ENCODE peak calls at places on chromosomes 7 and 10, in ten cellular contexts. P is psoas muscle, V is mucosa of descending colon, M is heart right ventricle, X is uterus, O is left ventricle myocardium inferior, Y is keratinocyte, E is adrenal gland, J is upper lobe of right lung, K is endodermal cell. S is an unnamed sample.

GRCh38 chr10:69802424-69803161 is 887 bp downstream of the COL13A1 start:
- DNase-seq in J (no peak), V (peak; percentile 35), X (no peak), O (peak; percentile 55), K (peak; percentile 81), P (peak; percentile 76), M (peak; percentile 57), Y (no peak), E (no peak), S (no peak)

GRCh38 chr10:3496138-3496537 is 288.9 kb downstream of the KLF6 start:
- DNase-seq in P (no peak), K (no peak), M (no peak), Y (no peak), J (no peak), X (no peak), E (no peak), O (no peak), V (no peak), S (no peak)

GRCh38 chr7:1666779-1667565 is 3.1 kb upstream of the ELFN1 start:
- DNase-seq in Y (no peak), P (peak; percentile 48), E (no peak), J (peak; percentile 65), O (no peak), V (peak; percentile 24), K (peak; percentile 68), X (peak; percentile 12), M (peak; percentile 44), S (no peak)

GRCh38 chr10:28644647-28645046 is 32.7 kb upstream of the BAMBI start:
- DNase-seq in J (no peak), M (no peak), E (no peak), K (no peak), X (no peak), V (no peak), O (no peak), Y (no peak), P (no peak), S (no peak)

GRCh38 chr10:128816726-128817125 is 650.3 kb upstream of the MGMT start:
- DNase-seq in J (no peak), Y (no peak), X (no peak), O (no peak), V (no peak), P (no peak), K (no peak), M (no peak), E (no peak), S (no peak)

GRCh38 chr10:123583639-123584418 is 82.3 kb upstream of the GPR26 start:
- DNase-seq in J (peak; percentile 90), V (peak; percentile 87), M (peak; percentile 79), E (peak; percentile 81), X (peak; percentile 59), O (peak; percentile 66), K (peak; percentile 95), P (peak; percentile 88), Y (no peak), S (peak; percentile 84)

GRCh38 chr10:22760025-22760424 is 45.6 kb upstream of the PIP4K2A start:
- DNase-seq in M (no peak), Y (no peak), P (no peak), E (no peak), J (no peak), X (no peak), K (no peak), O (no peak), V (no peak), S (no peak)

GRCh38 chr10:96205580-96205979 is 65.8 kb downstream of the BLNK start:
- DNase-seq in P (no peak), X (no peak), K (no peak), E (no peak), V (no peak), J (no peak), O (no peak), Y (no peak), M (no peak), S (no peak)

GRCh38 chr10:79038841-79039201 is 29.9 kb upstream of the ZMIZ1 start:
- DNase-seq in K (peak; percentile 89), X (no peak), O (no peak), V (no peak), Y (no peak), P (peak; percentile 46), E (no peak), J (peak; percentile 40), M (no peak), S (no peak)

GRCh38 chr10:128307819-128308218 is 181.6 kb upstream of the MKI67 start:
- DNase-seq in X (no peak), P (no peak), V (no peak), M (no peak), K (peak; percentile 6), Y (no peak), O (no peak), E (no peak), J (no peak), S (no peak)

GRCh38 chr7:151897951-151898686 is 21.2 kb upstream of the PRKAG2 start:
- DNase-seq in M (no peak), O (no peak), V (no peak), P (no peak), Y (no peak), J (no peak), K (peak; percentile 33), X (no peak), E (no peak), S (no peak)

GRCh38 chr7:55571534-55572377 is 546 bp downstream of the VOPP1 start:
- DNase-seq in J (peak; percentile 82), O (peak; percentile 53), X (peak; percentile 41), V (peak; percentile 82), P (peak; percentile 71), M (peak; percentile 65), Y (no peak), K (peak; percentile 85), E (peak; percentile 56), S (peak; percentile 78)

DNA sequence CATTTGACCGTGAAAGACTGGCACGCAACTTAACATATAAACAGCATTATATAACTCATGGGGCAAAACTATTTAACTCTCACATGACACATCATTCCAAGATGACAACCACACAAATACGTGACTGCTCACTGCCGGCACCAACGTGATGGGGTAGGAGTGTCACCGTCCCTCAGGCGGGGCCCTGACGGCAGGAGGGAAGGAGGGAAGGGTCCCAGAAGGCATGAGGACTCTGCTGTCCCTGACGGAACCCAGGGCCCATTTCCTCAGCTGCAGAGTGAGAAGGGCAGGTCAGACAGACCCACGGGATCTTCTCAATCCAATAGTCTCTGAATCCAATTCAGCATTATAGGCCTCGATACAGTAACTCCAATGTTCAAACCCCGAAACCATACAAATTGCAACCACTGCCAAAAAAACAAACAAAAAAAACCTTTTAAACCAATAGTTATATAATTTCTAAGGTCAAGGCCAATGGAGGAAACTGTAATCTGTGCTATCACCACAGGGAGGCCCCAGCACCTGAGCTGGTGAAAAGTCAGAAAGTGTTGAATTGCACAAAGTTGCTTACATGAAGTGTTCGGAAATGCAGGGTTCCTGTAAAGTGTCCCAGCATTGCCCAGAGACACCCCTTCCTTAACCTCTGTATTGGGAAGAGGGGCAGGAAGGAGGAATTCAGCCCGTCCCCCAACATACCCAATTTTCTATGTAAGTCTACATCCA is 137.4 kb downstream of the TNS3 start:
- DNase-seq in O (no peak), J (peak; percentile 25), P (no peak), E (no peak), X (no peak), Y (no peak), V (no peak), M (no peak), K (no peak), S (peak; percentile 38)
- TF ChIP-seq CTCF in O (peak; percentile 61), J (peak; percentile 63), P (peak; percentile 52), E (peak; percentile 79), X (no peak), Y (peak; percentile 52), V (peak; percentile 18), M (peak; percentile 55), K (peak; percentile 73), S (peak; percentile 59)

DNA sequence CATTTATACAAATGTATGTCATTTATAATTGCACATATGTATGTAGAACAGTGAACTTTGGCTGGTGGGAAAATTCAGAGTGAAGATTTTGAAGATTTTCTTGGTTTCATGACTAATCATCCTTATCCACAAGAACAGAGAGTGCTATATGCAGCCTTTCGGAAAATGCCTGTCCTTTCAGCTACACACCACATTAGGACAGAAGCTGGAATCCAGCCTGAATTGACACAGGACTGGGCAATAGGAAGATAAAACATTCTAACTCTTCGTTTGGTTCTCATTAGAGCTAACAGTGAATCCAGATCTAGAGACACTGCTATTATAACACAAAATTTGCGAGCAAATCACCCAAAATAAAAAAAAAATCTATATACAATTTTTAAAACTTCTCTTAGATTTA is 166.2 kb downstream of the PDE1C start:
- DNase-seq in E (no peak), J (no peak), Y (no peak), K (no peak), O (no peak), X (no peak), M (no peak), P (no peak), V (no peak), S (no peak)
- H3K4me1 ChIP-seq in E (no peaks in the 10 kb centered on the region), J (no peaks in the 10 kb centered on the region), Y (no peaks in the 10 kb centered on the region), K (no peaks in the 10 kb centered on the region), O (peaks cover 58% of the 10 kb centered on the region), X (no peaks in the 10 kb centered on the region), M (no peaks in the 10 kb centered on the region), P (no peaks in the 10 kb centered on the region), V (no peaks in the 10 kb centered on the region), S (no peaks in the 10 kb centered on the region)

DNA sequence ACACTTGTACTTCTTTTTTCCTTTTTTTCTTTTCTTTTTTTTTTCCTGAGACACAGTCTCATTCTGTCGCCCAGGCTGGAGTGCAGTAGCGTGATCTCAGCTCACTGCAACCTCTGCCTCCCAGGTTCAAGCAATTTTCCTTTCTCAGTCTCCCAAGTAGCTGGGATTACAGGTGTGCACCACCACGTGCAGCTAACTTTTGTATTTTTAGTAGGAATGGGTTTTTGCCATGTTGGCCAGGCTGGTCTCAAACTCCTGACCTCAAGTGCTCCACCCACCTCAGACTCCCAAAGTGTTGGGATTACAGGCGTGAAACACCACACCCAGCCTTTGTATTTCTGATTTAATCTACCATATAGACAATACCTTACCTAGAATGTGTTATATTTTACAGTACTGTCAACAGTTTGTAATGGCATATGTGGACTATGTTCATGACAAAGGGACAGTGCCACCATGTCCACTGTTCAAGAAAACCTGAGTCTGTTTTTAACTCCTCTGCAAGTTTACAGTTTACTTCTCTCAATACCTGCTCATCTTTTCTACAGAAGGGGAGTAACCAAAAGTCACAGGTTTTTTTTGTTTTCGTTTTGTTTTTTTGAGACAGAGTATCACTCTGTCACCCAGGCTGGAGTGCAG is 223.8 kb upstream of the KLF14 start:
- DNase-seq in V (no peak), J (no peak), O (no peak), P (no peak), M (no peak), Y (no peak), E (no peak), K (no peak), X (no peak), S (no peak)
- H3K9me3 ChIP-seq in V (no peaks in the 10 kb centered on the region), J (no peaks in the 10 kb centered on the region), O (no peaks in the 10 kb centered on the region), P (no peaks in the 10 kb centered on the region), M (no peaks in the 10 kb centered on the region), Y (no peaks in the 10 kb centered on the region), E (no peaks in the 10 kb centered on the region), K (no peaks in the 10 kb centered on the region), X (no peaks in the 10 kb centered on the region), S (no peaks in the 10 kb centered on the region)

DNA sequence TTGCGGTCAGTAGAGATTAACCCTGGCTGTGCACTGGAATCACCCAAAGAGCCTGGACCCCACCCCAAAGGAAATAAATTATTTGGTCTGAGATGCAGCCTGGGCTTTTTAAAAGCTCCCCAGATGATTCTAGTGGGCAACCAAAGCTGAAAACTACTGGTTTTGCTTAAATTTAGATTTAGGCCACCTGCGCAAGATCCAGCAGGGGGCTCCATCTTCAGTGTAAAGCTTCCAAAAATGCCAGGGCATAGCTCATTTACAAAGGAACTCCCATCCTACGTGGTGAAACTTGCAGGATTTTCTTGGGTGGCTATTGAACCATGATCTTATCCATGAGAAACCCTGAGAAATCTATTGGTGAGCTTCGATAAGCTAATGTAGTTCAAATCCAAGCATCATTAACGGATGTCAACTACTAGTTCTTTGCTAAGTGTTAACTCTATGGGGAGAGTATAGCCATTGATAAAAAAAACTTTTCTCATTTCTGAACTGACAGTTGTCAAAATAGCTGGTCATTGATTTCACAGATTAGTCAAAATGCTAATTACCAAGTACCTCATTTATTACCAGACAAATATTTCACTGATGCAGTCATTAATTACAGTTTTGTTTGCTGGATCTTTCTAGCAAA is 315.3 kb downstream of the LHFPL3 start:
- DNase-seq in Y (no peak), K (peak; percentile 74), P (no peak), O (no peak), V (no peak), X (no peak), M (no peak), E (no peak), J (no peak), S (no peak)
- TF ChIP-seq CTCF in Y (peak; percentile 37), K (peak; percentile 84), P (no peak), O (peak; percentile 29), V (no peak), X (no peak), M (peak; percentile 22), E (no peak), J (peak; percentile 27), S (peak; percentile 26)